ENCODE peak calls at places on chromosomes 11 and 22, in five cellular contexts. Z, B, K, X and F are unnamed samples.

GRCh38 chr11:74925281-74925680 is 23.6 kb downstream of the XRRA1 start:
- DNase-seq in B (no peak), X (no peak), Z (no peak), K (no peak), F (no peak)

GRCh38 chr22:39209756-39210155 is 35.0 kb downstream of the PDGFB start:
- DNase-seq in K (no peak), Z (no peak), B (peak), X (no peak), F (no peak)

GRCh38 chr11:65279713-65280459 is 18.1 kb downstream of the POLA2 start:
- DNase-seq in B (no peak), Z (no peak), K (peak), X (peak), F (peak)

GRCh38 chr11:72144807-72145565 is 9.5 kb downstream of the FOLR3 start:
- DNase-seq in Z (no peak), B (no peak), X (peak), K (no peak), F (peak)

GRCh38 chr11:62919898-62920640 is 1.1 kb downstream of the CHRM1 start:
- DNase-seq in Z (peak), X (no peak), K (no peak), B (peak), F (no peak)

GRCh38 chr11:31607914-31608313 is 98.3 kb downstream of the ELP4 start:
- DNase-seq in B (no peak), K (no peak), Z (no peak), X (no peak), F (no peak)

GRCh38 chr22:19331474-19331873 is 40.0 kb upstream of the CLTCL1 start:
- DNase-seq in X (no peak), Z (no peak), K (no peak), B (no peak), F (no peak)

GRCh38 chr11:111793863-111794262 is 27.7 kb upstream of the PPP2R1B start:
- DNase-seq in X (peak), Z (no peak), K (no peak), B (no peak), F (peak)

GRCh38 chr11:117725048-117725734 is 71.8 kb downstream of the DSCAML1 start:
- DNase-seq in B (no peak), K (no peak), X (no peak), Z (no peak), F (no peak)

GRCh38 chr11:36447947-36448346 is 62.1 kb downstream of the TRAF6 start:
- DNase-seq in B (no peak), Z (no peak), X (peak), K (no peak), F (peak)

GRCh38 chr22:30969532-30970355 is 679 bp downstream of the TUG1 start:
- DNase-seq in X (peak), K (peak), B (no peak), Z (peak), F (peak)

GRCh38 chr22:22553735-22554134 is 5.3 kb downstream of the PRAME start:
- DNase-seq in B (no peak), X (no peak), Z (peak), K (no peak), F (no peak)

GRCh38 chr11:46895821-46896220 is 22.5 kb downstream of the LRP4 start:
- DNase-seq in K (no peak), Z (no peak), B (peak), X (no peak), F (no peak)

GRCh38 chr11:26910192-26910591 is 83.7 kb upstream of the FIBIN start:
- DNase-seq in X (no peak), K (no peak), Z (no peak), B (no peak), F (no peak)

GRCh38 chr22:37822079-37822833 is 926 bp upstream of the GALR3 start:
- DNase-seq in X (no peak), B (no peak), K (no peak), Z (peak), F (no peak)

GRCh38 chr11:1387961-1388762 is 1.6 kb upstream of the BRSK2 start:
- DNase-seq in B (no peak), Z (no peak), X (no peak), K (no peak), F (no peak)

GRCh38 chr11:118899296-118899688 is 15.6 kb downstream of the CXCR5 start:
- DNase-seq in B (peak), Z (no peak), X (no peak), K (no peak), F (no peak)

GRCh38 chr11:129364143-129364654 is 11.4 kb upstream of the BARX2 start:
- DNase-seq in X (peak), Z (peak), B (peak), K (peak), F (peak)

GRCh38 chr22:21657361-21658118 is 8.3 kb upstream of the PPIL2 start:
- DNase-seq in X (peak), Z (peak), K (peak), B (peak), F (no peak)

GRCh38 chr11:27383645-27384044 is 20.6 kb upstream of the CCDC34 start:
- DNase-seq in K (no peak), B (no peak), Z (peak), X (no peak), F (no peak)

GRCh38 chr11:74284466-74284865 is 27.0 kb downstream of the P4HA3 start:
- DNase-seq in X (no peak), K (no peak), B (no peak), Z (no peak), F (no peak)

GRCh38 chr22:17400305-17400704 is 31.0 kb downstream of the CECR2 start:
- DNase-seq in K (no peak), B (no peak), X (peak), Z (no peak), F (no peak)

GRCh38 chr22:48702573-48703264 is 1125.0 kb downstream of the BRD1 start:
- DNase-seq in B (peak), X (no peak), K (no peak), Z (no peak), F (no peak)

GRCh38 chr11:132072044-132072879 is 701.8 kb downstream of the NTM start:
- DNase-seq in K (no peak), X (peak), Z (no peak), B (no peak), F (peak)

GRCh38 chr11:64784813-64785581 is 6.7 kb upstream of the SF1 start:
- DNase-seq in Z (no peak), K (no peak), B (no peak), X (no peak), F (no peak)

GRCh38 chr11:96318399-96318798 is 24.6 kb downstream of the MAML2 start:
- DNase-seq in X (no peak), K (no peak), Z (no peak), B (no peak), F (no peak)